ENCODE peak calls at places on chromosomes 2 and 18, in eight cellular contexts. C is heart left ventricle; O is HFFc6; N is mesothelial cell of epicardium; V is CD4-positive, alpha-beta T cell; T is endodermal cell; F is cardiac muscle cell; M is foreskin fibroblast. Q is an unnamed sample.

GRCh38 chr18:35811896-35812295 is 160.6 kb upstream of the RMP24 start:
- DNase-seq in C (no peak), O (no peak), N (no peak), V (no peak), T (no peak), F (no peak), M (no peak), Q (no peak)

GRCh38 chr2:62920070-62920469 is 130.6 kb upstream of the OTX1 start:
- DNase-seq in C (no peak), O (no peak), N (no peak), V (no peak), T (no peak), F (peak), M (peak), Q (no peak)

GRCh38 chr2:236698008-236698407 is 128.4 kb downstream of the ACKR3 start:
- DNase-seq in C (no peak), O (no peak), N (no peak), V (no peak), T (no peak), F (no peak), M (no peak), Q (no peak)

GRCh38 chr2:238420878-238421694 is 5.6 kb upstream of the ASB1 start:
- DNase-seq in C (no peak), O (no peak), N (no peak), V (no peak), T (peak), F (peak), M (peak), Q (no peak)

GRCh38 chr2:810397-810796 is 133.2 kb upstream of the TMEM18 start:
- DNase-seq in C (no peak), O (no peak), N (no peak), V (no peak), T (no peak), F (no peak), M (no peak), Q (no peak)

GRCh38 chr2:25920326-25920725 is 42.0 kb upstream of the ASXL2 start:
- DNase-seq in C (no peak), O (peak), N (no peak), V (no peak), T (no peak), F (no peak), M (peak), Q (no peak)

GRCh38 chr2:127701193-127701650 is at the start of gene SFT2D3:
- DNase-seq in C (peak), O (peak), N (peak), V (peak), T (peak), F (peak), M (peak), Q (peak)

GRCh38 chr2:147862859-147863516 is 18.2 kb downstream of the ACVR2A start:
- DNase-seq in C (no peak), O (no peak), N (no peak), V (no peak), T (no peak), F (no peak), M (no peak), Q (no peak)

GRCh38 chr2:96772903-96773675 is 12.4 kb downstream of the CNNM4 start:
- DNase-seq in C (no peak), O (no peak), N (no peak), V (no peak), T (no peak), F (no peak), M (no peak), Q (no peak)

GRCh38 chr2:202185816-202186221 is 52.6 kb downstream of the SUMO1 start:
- DNase-seq in C (no peak), O (peak), N (no peak), V (no peak), T (no peak), F (peak), M (peak), Q (no peak)

GRCh38 chr2:224523626-224524577 is 61.3 kb downstream of the CUL3 start:
- DNase-seq in C (no peak), O (no peak), N (no peak), V (no peak), T (no peak), F (no peak), M (no peak), Q (no peak)

GRCh38 chr2:187037310-187037709 is 188.3 kb upstream of the ZSWIM2 start:
- DNase-seq in C (no peak), O (no peak), N (no peak), V (no peak), T (no peak), F (no peak), M (no peak), Q (no peak)

GRCh38 chr18:74897971-74898657 is 300.4 kb downstream of the ZNF407 start:
- DNase-seq in C (no peak), O (peak), N (no peak), V (no peak), T (no peak), F (peak), M (peak), Q (no peak)

GRCh38 chr18:75915941-75916640 is 488.6 kb upstream of the SMIM21 start:
- DNase-seq in C (no peak), O (no peak), N (peak), V (no peak), T (peak), F (peak), M (peak), Q (no peak)

GRCh38 chr2:204072443-204073324 is 136.1 kb downstream of the ICOS start:
- DNase-seq in C (no peak), O (no peak), N (no peak), V (peak), T (peak), F (peak), M (peak), Q (no peak)

GRCh38 chr2:23363831-23364230 is 21.1 kb upstream of the KLHL29 start:
- DNase-seq in C (no peak), O (peak), N (no peak), V (no peak), T (peak), F (no peak), M (peak), Q (no peak)

GRCh38 chr2:79511320-79511951 is 1.4 kb upstream of the CTNNA2 start:
- DNase-seq in C (no peak), O (no peak), N (peak), V (no peak), T (peak), F (peak), M (peak), Q (no peak)

GRCh38 chr18:80009661-80010550 is 21.5 kb upstream of the TXNL4A start:
- DNase-seq in C (peak), O (peak), N (no peak), V (no peak), T (no peak), F (peak), M (peak), Q (no peak)

GRCh38 chr2:226791056-226791486 is 8.5 kb downstream of the IRS1 start:
- DNase-seq in C (peak), O (peak), N (peak), V (no peak), T (peak), F (peak), M (no peak), Q (no peak)

GRCh38 chr2:235769046-235769445 is 275.2 kb downstream of the AGAP1 start:
- DNase-seq in C (no peak), O (no peak), N (no peak), V (no peak), T (peak), F (no peak), M (no peak), Q (no peak)

GRCh38 chr2:238848941-238849853 is 1.3 kb downstream of the TWIST2 start:
- DNase-seq in C (no peak), O (no peak), N (no peak), V (no peak), T (peak), F (peak), M (peak), Q (no peak)

GRCh38 chr2:130376433-130377293 is 20.8 kb downstream of the PTPN18 start:
- DNase-seq in C (no peak), O (no peak), N (no peak), V (no peak), T (peak), F (no peak), M (no peak), Q (no peak)

GRCh38 chr2:120245520-120245835 is 7.2 kb upstream of the RALB start:
- DNase-seq in C (no peak), O (peak), N (peak), V (no peak), T (peak), F (no peak), M (peak), Q (no peak)

GRCh38 chr2:240506406-240507059 is 51.3 kb downstream of the ANKMY1 start:
- DNase-seq in C (no peak), O (no peak), N (no peak), V (no peak), T (peak), F (no peak), M (no peak), Q (no peak)

DNA sequence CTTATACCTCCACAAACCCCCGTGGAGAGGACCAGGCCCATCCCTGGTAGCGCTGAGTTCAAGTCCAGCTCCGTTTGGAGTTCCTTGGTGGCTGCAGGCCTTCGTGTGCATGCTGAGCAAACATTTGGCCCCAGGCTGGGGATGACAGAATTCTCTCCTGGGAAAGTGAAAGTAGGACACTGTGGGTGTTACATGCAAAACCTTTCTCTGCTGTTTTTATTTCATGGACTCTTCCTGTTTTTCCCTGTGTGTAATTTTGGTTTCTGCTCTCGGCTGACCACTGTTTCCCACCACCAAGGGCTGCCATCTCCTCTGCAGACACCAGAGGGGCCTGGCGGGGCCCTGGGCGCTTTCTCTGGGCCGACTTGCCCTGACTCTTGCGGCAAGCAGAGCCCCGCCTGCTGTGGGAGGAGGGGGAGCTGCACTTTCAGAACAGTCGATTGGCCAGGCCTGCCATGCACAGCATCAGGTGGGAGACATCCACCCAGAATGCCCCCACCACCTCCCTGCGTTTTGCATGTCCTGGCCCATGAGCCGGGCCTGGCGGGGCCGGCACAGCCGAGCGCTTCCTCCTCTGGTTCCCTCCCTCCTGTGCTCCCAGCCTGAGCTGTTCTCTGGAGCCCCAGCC is 102.4 kb downstream of the CABLES1 start:
- DNase-seq in C (peak), O (no peak), N (no peak), V (peak), T (peak), F (peak), M (peak), Q (peak)
- TF ChIP-seq CTCF in C (peak), O (peak), N (no peak), V (no peak), T (peak), F (peak), M (peak), Q (no peak)

DNA sequence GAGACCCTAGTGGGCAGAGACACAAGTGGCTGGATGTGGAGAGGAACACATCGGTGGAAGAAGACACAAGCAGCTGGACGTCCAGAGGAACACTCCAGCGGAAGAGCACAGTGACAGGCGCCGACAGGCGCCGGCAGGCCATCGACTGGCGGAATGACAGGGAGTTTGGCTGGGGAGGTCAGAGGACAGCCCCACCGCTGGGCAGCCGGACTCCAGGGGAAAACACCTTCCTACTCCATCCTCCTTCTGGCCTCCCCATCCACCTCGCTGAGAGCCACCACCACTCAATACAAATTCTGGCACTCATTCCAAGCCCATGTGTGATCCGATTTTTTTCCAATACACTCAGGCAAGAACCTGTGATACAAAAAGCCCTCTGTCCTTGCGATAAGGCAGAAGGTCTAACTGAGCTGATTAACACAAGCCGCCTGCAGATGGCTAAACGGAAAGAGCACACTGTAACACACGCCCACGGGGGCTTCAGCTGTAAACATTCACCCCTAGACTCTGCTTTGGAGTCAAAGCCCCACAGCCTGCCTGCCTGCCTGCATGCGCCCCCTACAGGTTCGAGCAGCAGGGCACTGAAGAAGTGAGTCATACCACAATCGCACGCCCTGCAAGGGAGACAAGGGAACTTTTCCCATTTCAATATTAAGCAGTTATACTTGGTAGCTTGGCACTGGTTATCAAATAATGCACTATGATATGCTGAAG is 50.2 kb upstream of the LRP1B start:
- DNase-seq in C (peak), O (no peak), N (no peak), V (no peak), T (peak), F (peak), M (peak), Q (no peak)
- TF ChIP-seq CTCF in C (no peak), O (peak), N (peak), V (no peak), T (peak), F (peak), M (peak), Q (no peak)

GRCh38 chr2:207166039-207166348 is 246 bp upstream of the KLF7 start:
- DNase-seq in C (peak), O (peak), N (peak), V (peak), T (peak), F (peak), M (peak), Q (peak)

GRCh38 chr2:207163815-207164747 is 1.7 kb downstream of the KLF7 start:
- DNase-seq in C (peak), O (peak), N (no peak), V (no peak), T (no peak), F (peak), M (peak), Q (no peak)

GRCh38 chr2:207167129-207167923 is 1.6 kb upstream of the KLF7 start:
- DNase-seq in C (no peak), O (peak), N (no peak), V (no peak), T (no peak), F (peak), M (peak), Q (no peak)

GRCh38 chr2:207165121-207166038 is at the start of gene KLF7:
- DNase-seq in C (peak), O (peak), N (no peak), V (peak), T (peak), F (peak), M (peak), Q (peak)

GRCh38 chr2:207166349-207167128 is 791 bp upstream of the KLF7 start:
- DNase-seq in C (peak), O (peak), N (peak), V (peak), T (peak), F (peak), M (peak), Q (peak)
- TF ChIP-seq CTCF in C (peak), O (peak), N (peak), V (peak), T (peak), F (peak), M (no peak), Q (peak)

GRCh38 chr2:74982581-74982980 is 24.1 kb downstream of the POLE4 start:
- DNase-seq in C (no peak), O (peak), N (no peak), V (no peak), T (no peak), F (peak), M (peak), Q (no peak)
- TF ChIP-seq CTCF in C (no peak), O (peak), N (no peak), V (no peak), T (peak), F (peak), M (no peak), Q (no peak)

GRCh38 chr2:49973917-49974368 is 819.6 kb upstream of the FSHR start:
- DNase-seq in C (peak), O (no peak), N (peak), V (peak), T (peak), F (peak), M (peak), Q (peak)
- TF ChIP-seq CTCF in C (no peak), O (no peak), N (no peak), V (no peak), T (no peak), F (no peak), M (no peak), Q (no peak)

GRCh38 chr2:118371500-118371899 is 283.2 kb downstream of the INSIG2 start:
- DNase-seq in C (no peak), O (peak), N (no peak), V (no peak), T (peak), F (peak), M (peak), Q (no peak)
- TF ChIP-seq CTCF in C (peak), O (peak), N (peak), V (no peak), T (peak), F (peak), M (peak), Q (no peak)

GRCh38 chr2:191856111-191856876 is 9.4 kb upstream of the CAVIN2 start:
- DNase-seq in C (no peak), O (no peak), N (no peak), V (no peak), T (no peak), F (no peak), M (no peak), Q (no peak)
- TF ChIP-seq CTCF in C (no peak), O (no peak), N (no peak), V (no peak), T (no peak), F (no peak), M (no peak), Q (no peak)

Q was measured in natural killer cell.